ENCODE peak calls at places on chromosome 2, in eight cellular contexts. W is T-helper 2 cell; K is skeletal muscle cell; L is T-helper 9 cell; V is activated naive CD4-positive, alpha-beta T cell treated with anti-CD3 and anti-CD28 coated beads, Interleukin-2, amount 10 ng/mL, durations not matched to agents 7 days and 5 days; C is NCI-H1417; F is AG20443; P is NCI-H1105 treated with DMSO at 0.1 percent for 48 hours. R is an unnamed sample.

GRCh38 chr2:30159766-30160165 is 13.0 kb downstream of the YPEL5 start:
- DNase-seq in W (no peak), K (no peak), L (no peak), V (no peak), C (no peak), F (no peak), P (no peak), R (no peak)

GRCh38 chr2:40103163-40103562 is 324.1 kb upstream of the THUMPD2 start:
- DNase-seq in W (no peak), K (no peak), L (no peak), V (no peak), C (no peak), F (peak), P (no peak), R (no peak)

GRCh38 chr2:9797681-9798556 is 45.4 kb upstream of the TAF1B start:
- DNase-seq in W (no peak), K (no peak), L (no peak), V (no peak), C (peak), F (no peak), P (no peak), R (no peak)

GRCh38 chr2:124081154-124081771 is 56.2 kb downstream of the CNTNAP5 start:
- DNase-seq in W (no peak), K (peak), L (no peak), V (no peak), C (no peak), F (no peak), P (no peak), R (no peak)

GRCh38 chr2:95073856-95074662 is 47.5 kb downstream of the MRPS5 start:
- DNase-seq in W (no peak), K (no peak), L (no peak), V (no peak), C (no peak), F (no peak), P (no peak), R (no peak)

GRCh38 chr2:148455791-148456190 is 188.8 kb upstream of the EPC2 start:
- DNase-seq in W (no peak), K (no peak), L (no peak), V (no peak), C (no peak), F (no peak), P (no peak), R (no peak)

GRCh38 chr2:233063976-233064411 is 3.9 kb downstream of the INPP5D start:
- DNase-seq in W (no peak), K (no peak), L (no peak), V (no peak), C (no peak), F (no peak), P (no peak), R (no peak)

GRCh38 chr2:288002-288742 is at the start of gene ALKAL2:
- DNase-seq in W (no peak), K (no peak), L (no peak), V (no peak), C (peak), F (peak), P (no peak), R (no peak)

GRCh38 chr2:20357588-20358394 is 7.1 kb upstream of the PUM2 start:
- DNase-seq in W (no peak), K (no peak), L (no peak), V (no peak), C (no peak), F (no peak), P (no peak), R (no peak)

R was measured in H54.